ENCODE peak calls at places on chromosomes 2 and 18, in ten cellular contexts. Q is prostate gland, L is GM12878, T is A549, V is transverse colon, U is adrenal gland, X is lower leg skin, S is upper lobe of left lung, O is suprapubic skin, P is breast epithelium. W is an unnamed sample.

GRCh38 chr2:593354-594026 is 83.7 kb downstream of the TMEM18 start:
- DNase-seq in Q (no peak), L (no peak), T (no peak), V (no peak), U (peak), X (no peak), S (no peak), O (no peak), P (no peak), W (no peak)

GRCh38 chr2:143977356-143977755 is 542.6 kb downstream of the ZEB2 start:
- DNase-seq in Q (no peak), L (no peak), T (no peak), V (no peak), U (no peak), X (no peak), S (no peak), O (no peak), P (no peak), W (no peak)

GRCh38 chr2:145402706-145403277 is 882.9 kb upstream of the ZEB2 start:
- DNase-seq in Q (no peak), L (no peak), T (no peak), V (no peak), U (no peak), X (no peak), S (no peak), O (no peak), P (no peak), W (no peak)

GRCh38 chr2:220188031-220188430 is 560.6 kb downstream of the SLC4A3 start:
- DNase-seq in Q (no peak), L (no peak), T (peak), V (no peak), U (no peak), X (no peak), S (no peak), O (no peak), P (no peak), W (no peak)

GRCh38 chr2:177355874-177356273 is 36.7 kb upstream of the AGPS start:
- DNase-seq in Q (no peak), L (no peak), T (no peak), V (no peak), U (no peak), X (no peak), S (no peak), O (no peak), P (no peak), W (no peak)

GRCh38 chr2:121282800-121283382 is 2.1 kb downstream of the TFCP2L1 start:
- DNase-seq in Q (peak), L (no peak), T (peak), V (peak), U (peak), X (no peak), S (peak), O (no peak), P (peak), W (peak)

GRCh38 chr2:101116348-101116747 is 34.8 kb downstream of the TBC1D8 start:
- DNase-seq in Q (no peak), L (no peak), T (no peak), V (no peak), U (no peak), X (no peak), S (no peak), O (no peak), P (no peak), W (no peak)

GRCh38 chr2:215760126-215760525 is 253.2 kb downstream of the MREG start:
- DNase-seq in Q (no peak), L (no peak), T (no peak), V (no peak), U (no peak), X (no peak), S (no peak), O (no peak), P (no peak), W (no peak)

GRCh38 chr18:61637319-61637718 is 255.5 kb downstream of the RNF152 start:
- DNase-seq in Q (no peak), L (no peak), T (no peak), V (peak), U (no peak), X (no peak), S (no peak), O (no peak), P (no peak), W (peak)

GRCh38 chr2:26735096-26735495 is 29.0 kb upstream of the SLC35F6 start:
- DNase-seq in Q (no peak), L (no peak), T (no peak), V (no peak), U (peak), X (no peak), S (no peak), O (no peak), P (no peak), W (no peak)

GRCh38 chr18:59303006-59303405 is 15.4 kb downstream of the CPLX4 start:
- DNase-seq in Q (no peak), L (no peak), T (no peak), V (no peak), U (no peak), X (no peak), S (no peak), O (no peak), P (no peak), W (no peak)

GRCh38 chr18:12304351-12305210 is 3.5 kb upstream of the TUBB6 start:
- DNase-seq in Q (peak), L (no peak), T (no peak), V (peak), U (no peak), X (no peak), S (peak), O (peak), P (peak), W (peak)

GRCh38 chr2:239157269-239157668 is 243.6 kb downstream of the HDAC4 start:
- DNase-seq in Q (no peak), L (no peak), T (no peak), V (no peak), U (peak), X (no peak), S (peak), O (peak), P (peak), W (no peak)

GRCh38 chr2:69434753-69435152 is 2.5 kb downstream of the NFU1 start:
- DNase-seq in Q (no peak), L (no peak), T (no peak), V (no peak), U (no peak), X (no peak), S (no peak), O (no peak), P (no peak), W (no peak)

GRCh38 chr2:69436594-69436936 is 670 bp downstream of the NFU1 start:
- DNase-seq in Q (peak), L (peak), T (no peak), V (no peak), U (no peak), X (no peak), S (no peak), O (no peak), P (no peak), W (no peak)

GRCh38 chr2:69438580-69438979 is 1.3 kb upstream of the NFU1 start:
- DNase-seq in Q (no peak), L (no peak), T (no peak), V (no peak), U (no peak), X (no peak), S (no peak), O (no peak), P (no peak), W (no peak)

GRCh38 chr2:69437751-69438154 is 518 bp upstream of the NFU1 start:
- DNase-seq in Q (peak), L (no peak), T (no peak), V (peak), U (peak), X (peak), S (peak), O (no peak), P (no peak), W (peak)

DNA sequence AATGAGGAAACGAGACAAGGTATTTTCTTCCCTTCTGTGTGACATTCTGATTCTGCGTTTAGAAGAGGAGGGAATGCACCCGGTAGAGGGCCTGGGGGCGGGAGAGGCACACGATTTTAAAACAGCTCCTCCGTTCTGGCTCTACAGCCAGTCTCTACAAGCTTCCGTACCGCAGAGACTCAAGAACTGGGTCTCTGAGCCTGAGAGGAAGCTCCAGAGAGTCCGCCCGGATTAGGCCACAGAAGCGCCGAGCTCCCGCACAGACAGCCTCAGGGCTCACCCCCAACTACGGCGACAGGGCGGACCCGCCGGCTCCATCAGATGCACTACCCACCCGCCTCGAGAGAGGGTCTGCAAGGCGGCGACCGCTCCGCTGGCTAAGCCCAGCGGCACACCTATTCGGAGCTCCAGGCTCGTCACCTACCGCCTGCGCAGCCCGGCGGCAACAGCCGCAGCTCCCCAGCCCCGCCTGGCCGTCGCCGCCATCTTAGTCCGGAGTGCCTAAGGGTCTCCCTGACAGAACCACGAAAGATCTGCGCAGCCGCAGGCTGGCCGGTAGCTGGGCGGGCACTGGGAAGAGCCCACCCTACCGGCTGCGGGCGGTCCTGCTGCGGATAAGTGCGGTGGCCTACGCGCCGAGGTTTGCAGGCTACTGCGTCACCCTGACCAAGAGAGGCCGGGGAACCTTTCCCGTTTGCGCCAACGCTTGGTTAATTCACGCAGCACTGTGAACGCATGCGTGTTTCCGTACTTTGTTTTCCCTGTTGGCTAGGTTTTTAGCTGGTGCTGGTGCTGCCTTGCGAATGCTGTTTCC is at the start of gene NFU1:
- DNase-seq in Q (peak), L (peak), T (peak), V (peak), U (peak), X (peak), S (peak), O (peak), P (peak), W (peak)
- TF ChIP-seq POLR2A in Q (peak), L (peak), T (peak), V (peak), U (peak), X (no peak), S (peak), O (peak), P (peak), W (peak)

DNA sequence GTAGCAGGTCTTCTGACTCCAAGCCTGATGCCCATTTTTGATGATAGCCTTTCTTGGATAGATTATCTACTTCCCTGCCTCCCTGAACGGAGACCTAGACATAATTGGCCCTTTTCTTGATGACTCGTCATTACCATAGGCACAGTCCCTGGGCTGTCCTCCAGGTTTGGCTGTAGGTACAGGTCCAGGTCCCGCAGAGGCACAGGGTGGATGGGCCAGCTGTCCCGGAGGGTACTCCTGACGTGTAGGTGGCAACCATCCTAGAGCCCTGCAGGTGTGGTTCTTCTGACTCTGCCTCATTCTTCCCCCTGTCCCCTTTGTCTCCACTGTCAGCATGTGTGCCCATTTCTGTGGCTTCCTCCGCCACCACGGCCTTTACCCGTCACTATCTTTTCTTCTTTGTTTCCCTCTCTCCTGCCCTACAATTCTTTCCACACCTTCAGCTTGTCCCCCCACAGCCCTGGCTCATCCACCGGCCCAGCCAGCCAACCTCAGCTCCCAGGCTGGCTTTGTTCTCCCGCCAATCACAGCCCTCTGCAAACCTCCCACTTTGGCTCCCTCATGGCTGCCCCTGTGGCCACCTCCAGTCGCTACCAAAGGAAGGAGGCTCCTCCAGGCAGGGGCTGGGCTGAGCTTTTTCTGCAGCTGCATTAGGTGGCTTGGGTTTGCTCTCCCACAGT is 102.8 kb downstream of the SMAD7 start:
- DNase-seq in Q (no peak), L (no peak), T (no peak), V (no peak), U (no peak), X (no peak), S (no peak), O (no peak), P (no peak), W (no peak)
- TF ChIP-seq CTCF in Q (no peak), L (no peak), T (no peak), V (no peak), U (no peak), X (no peak), S (no peak), O (no peak), P (no peak), W (no peak)

DNA sequence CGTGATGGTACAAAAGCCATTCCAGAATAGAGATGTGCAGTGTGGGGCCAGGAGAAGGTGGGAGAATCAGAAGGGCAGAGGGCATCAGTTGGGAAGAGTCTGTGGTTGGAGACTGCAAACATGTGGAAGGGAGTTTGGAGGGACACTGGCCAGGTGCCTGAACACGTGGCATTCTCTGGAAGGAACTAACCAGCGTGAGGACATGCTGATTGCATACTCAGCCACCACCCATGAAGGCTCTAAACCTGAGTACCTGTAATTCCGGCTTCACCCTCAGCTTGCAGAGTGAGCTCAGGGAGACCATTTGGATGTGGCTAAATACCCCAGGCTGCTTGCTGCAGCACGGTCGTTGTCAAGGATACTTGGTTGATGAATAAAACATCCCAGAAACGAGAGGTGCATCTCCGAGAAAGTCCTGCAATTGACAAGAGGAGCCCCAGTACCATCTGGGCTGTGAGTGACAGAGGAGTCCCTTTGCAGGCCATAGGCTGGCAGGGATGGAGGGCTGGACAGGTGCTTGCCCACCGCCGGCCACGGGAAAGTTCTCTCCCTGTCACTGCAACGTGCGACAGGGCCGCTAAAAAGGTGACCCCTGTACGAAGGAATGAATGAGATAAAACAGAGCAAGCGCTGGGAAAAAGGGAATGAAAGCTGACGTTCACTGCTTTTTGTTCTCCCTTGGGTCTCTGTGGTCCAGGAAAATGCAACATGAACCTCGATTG is 5.0 kb downstream of the ACKR3 start:
- DNase-seq in Q (no peak), L (no peak), T (no peak), V (no peak), U (no peak), X (no peak), S (no peak), O (no peak), P (no peak), W (peak)
- TF ChIP-seq POLR2A in Q (no peak), L (no peak), T (no peak), V (no peak), U (no peak), X (no peak), S (no peak), O (no peak), P (no peak), W (no peak)

DNA sequence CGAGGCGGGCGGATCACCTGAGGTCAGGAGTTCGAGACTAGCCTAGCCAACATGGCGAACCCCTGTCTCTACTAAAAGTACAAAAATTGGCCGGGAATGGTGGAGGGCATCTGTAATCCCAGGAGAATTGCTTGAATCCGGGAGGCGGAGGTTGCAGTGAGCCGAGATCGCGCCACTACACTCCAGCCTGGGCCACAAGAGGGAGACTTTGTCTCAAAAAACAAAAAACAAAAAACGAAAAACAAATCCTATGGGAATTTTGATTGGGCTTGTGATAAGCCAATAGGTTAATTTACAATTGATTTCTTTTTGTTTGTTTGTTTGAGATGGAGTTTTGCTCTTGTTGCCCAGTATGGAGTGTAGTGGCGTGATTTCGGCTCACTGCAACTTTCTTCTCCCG is 24.2 kb upstream of the TOGARAM2 start:
- DNase-seq in Q (no peak), L (no peak), T (no peak), V (no peak), U (no peak), X (no peak), S (no peak), O (no peak), P (no peak), W (no peak)
- TF ChIP-seq CTCF in Q (peak), L (no peak), T (peak), V (peak), U (no peak), X (no peak), S (no peak), O (no peak), P (no peak), W (peak)

DNA sequence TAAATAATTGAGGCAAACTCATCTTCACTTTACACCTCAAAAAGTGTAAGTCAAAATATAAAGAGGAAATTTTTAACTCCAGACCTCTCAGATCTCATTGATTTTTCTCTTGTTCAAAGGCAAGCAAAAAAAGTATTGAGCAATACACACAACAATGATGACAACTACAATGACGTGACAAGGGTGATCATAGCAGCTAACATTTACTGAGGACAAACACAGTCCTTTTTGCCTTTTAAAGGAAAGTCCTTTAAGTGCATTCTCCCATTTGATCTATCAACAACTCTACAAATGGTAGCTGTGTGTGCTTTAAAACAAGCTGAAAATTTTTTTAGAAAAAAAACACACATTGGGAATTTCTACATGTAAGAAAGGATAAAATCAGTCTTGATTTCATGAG is 123.5 kb upstream of the CTAGE1 start:
- DNase-seq in Q (no peak), L (no peak), T (no peak), V (no peak), U (no peak), X (no peak), S (no peak), O (no peak), P (no peak), W (no peak)
- TF ChIP-seq POLR2A in Q (no peak), L (no peak), T (no peak), V (no peak), U (no peak), X (no peak), S (no peak), O (no peak), P (no peak), W (no peak)

GRCh38 chr2:48545244-48545643 is 15.3 kb downstream of the STON1 start:
- DNase-seq in Q (no peak), L (no peak), T (no peak), V (no peak), U (peak), X (no peak), S (no peak), O (no peak), P (no peak), W (no peak)
- TF ChIP-seq CTCF in Q (no peak), L (no peak), T (no peak), V (no peak), U (no peak), X (no peak), S (no peak), O (no peak), P (no peak), W (no peak)

DNA sequence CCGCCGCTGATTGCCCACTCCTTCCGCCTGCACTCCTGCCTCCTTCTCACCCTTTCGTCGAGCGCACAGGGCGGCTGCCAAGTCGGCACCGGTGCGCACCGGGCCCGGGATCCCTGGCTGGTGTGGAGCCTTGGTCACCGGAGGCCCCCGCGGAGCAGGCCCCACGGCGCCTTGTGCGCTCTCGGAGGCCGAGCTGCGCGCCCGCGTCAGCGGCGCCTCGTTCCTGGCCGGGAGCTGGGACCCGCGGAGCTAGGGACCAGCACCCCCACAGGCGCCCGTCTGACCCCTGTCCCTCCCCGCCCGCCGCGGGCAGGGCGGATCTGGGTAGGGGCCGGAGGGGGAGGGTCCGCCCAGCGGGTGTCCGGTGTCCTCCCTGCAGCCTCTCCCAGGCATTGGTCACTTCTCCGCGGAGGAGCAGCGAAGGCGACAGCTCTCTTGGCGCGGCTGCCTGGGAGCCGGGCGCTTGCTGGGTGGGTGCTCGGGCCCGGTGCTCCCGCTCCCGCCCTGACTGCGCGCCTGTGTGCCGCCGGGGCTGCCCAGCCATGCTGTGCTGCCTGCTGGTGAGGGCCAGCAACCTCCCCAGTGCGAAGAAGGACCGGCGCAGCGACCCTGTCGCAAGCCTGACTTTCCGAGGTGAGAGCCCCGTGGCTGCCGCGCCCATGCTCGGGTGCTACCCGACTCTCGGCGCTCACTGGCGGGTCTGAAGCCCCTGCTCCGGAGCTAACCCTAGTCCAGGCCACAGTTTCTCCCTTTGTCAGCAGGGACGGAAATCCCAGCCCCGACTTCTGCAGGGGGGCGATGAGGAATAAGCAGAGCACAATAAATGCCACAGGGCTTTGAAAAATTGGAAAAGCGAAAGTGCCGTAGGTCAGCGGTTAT is 13.2 kb downstream of the DYSF start:
- DNase-seq in Q (no peak), L (no peak), T (peak), V (no peak), U (no peak), X (no peak), S (no peak), O (no peak), P (no peak), W (peak)
- TF ChIP-seq POLR2A in Q (no peak), L (no peak), T (no peak), V (no peak), U (no peak), X (no peak), S (peak), O (no peak), P (no peak), W (no peak)

W was measured in thyroid gland.